ENCODE peak calls at places on chromosome 3, in five cellular contexts. N, R, E, U and I are unnamed samples.

GRCh38 chr3:114393367-114394072 is 99.7 kb downstream of the TIGIT start:
- ATAC-seq in N (no peak), R (peak), E (peak), U (no peak), I (no peak)

GRCh38 chr3:122985539-122985938 is 42.0 kb downstream of the SEMA5B start:
- ATAC-seq in N (no peak), R (no peak), E (no peak), U (no peak), I (no peak)

GRCh38 chr3:120544361-120544760 is 51.8 kb upstream of the NDUFB4 start:
- ATAC-seq in N (no peak), R (no peak), E (no peak), U (no peak), I (no peak)

GRCh38 chr3:174438501-174439156 is 420.5 kb upstream of the NAALADL2 start:
- ATAC-seq in N (no peak), R (no peak), E (no peak), U (no peak), I (no peak)

GRCh38 chr3:43423142-43423541 is 136.8 kb downstream of the SNRK start:
- ATAC-seq in N (no peak), R (no peak), E (no peak), U (no peak), I (no peak)

GRCh38 chr3:140715035-140715434 is 37.2 kb downstream of the TRIM42 start:
- ATAC-seq in N (no peak), R (no peak), E (no peak), U (no peak), I (no peak)

GRCh38 chr3:60047426-60048200 is 997.8 kb upstream of the CFAP20DC start:
- ATAC-seq in N (peak), R (no peak), E (no peak), U (no peak), I (no peak)

GRCh38 chr3:146854523-146854922 is 249.4 kb upstream of the PLSCR5 start:
- ATAC-seq in N (no peak), R (no peak), E (no peak), U (no peak), I (no peak)

GRCh38 chr3:150225986-150226385 is 182.1 kb upstream of the TSC22D2 start:
- ATAC-seq in N (no peak), R (no peak), E (no peak), U (no peak), I (no peak)

GRCh38 chr3:13877911-13878710 is 1.8 kb downstream of the WNT7A start:
- ATAC-seq in N (no peak), R (no peak), E (no peak), U (no peak), I (no peak)

GRCh38 chr3:62923092-62923491 is 47.9 kb upstream of the CADPS start:
- ATAC-seq in N (no peak), R (no peak), E (no peak), U (no peak), I (no peak)

GRCh38 chr3:141407043-141407442 is 38.7 kb downstream of the ZBTB38 start:
- ATAC-seq in N (no peak), R (no peak), E (no peak), U (no peak), I (no peak)

GRCh38 chr3:112734171-112734570 is 93.2 kb upstream of the CCDC80 start:
- ATAC-seq in N (no peak), R (no peak), E (no peak), U (no peak), I (no peak)

GRCh38 chr3:106215047-106215446 is 346.2 kb upstream of the CBLB start:
- ATAC-seq in N (no peak), R (no peak), E (no peak), U (peak), I (no peak)

GRCh38 chr3:95798628-95799027 is 1015.8 kb upstream of the EPHA6 start:
- ATAC-seq in N (no peak), R (no peak), E (no peak), U (no peak), I (no peak)

GRCh38 chr3:56917740-56918568 is 116.2 kb upstream of the ARHGEF3 start:
- ATAC-seq in N (peak), R (no peak), E (no peak), U (peak), I (peak)